ENCODE peak calls at places on chromosomes 4 and X, in five cellular contexts. One of them, this sample, is unnamed.

GRCh38 chrX:2228466-2228865 is 272.3 kb downstream of the DHRSX start:
- DNase-seq in tibial nerve: no peak
- DNase-seq in psoas muscle: no peak
- DNase-seq in upper lobe of right lung: no peak
- DNase-seq in tibial artery: no peak
- DNase-seq in this sample: no peak

GRCh38 chr4:142845293-142846070 is 619 bp downstream of the INPP4B start:
- DNase-seq in tibial artery: no peak
- DNase-seq in tibial nerve: peak
- DNase-seq in psoas muscle: peak
- DNase-seq in upper lobe of right lung: peak
- DNase-seq in this sample: no peak

GRCh38 chrX:34866636-34867035 is 76.0 kb upstream of the FAM47B start:
- DNase-seq in psoas muscle: no peak
- DNase-seq in upper lobe of right lung: no peak
- DNase-seq in tibial artery: no peak
- DNase-seq in tibial nerve: no peak
- DNase-seq in this sample: no peak

GRCh38 chrX:154402622-154403127 is 4.5 kb downstream of the RPL10 start:
- DNase-seq in tibial artery: no peak
- DNase-seq in psoas muscle: no peak
- DNase-seq in tibial nerve: no peak
- DNase-seq in upper lobe of right lung: no peak
- DNase-seq in this sample: no peak

GRCh38 chr4:26995316-26995715 is 134.7 kb downstream of the STIM2 start:
- DNase-seq in upper lobe of right lung: no peak
- DNase-seq in tibial nerve: no peak
- DNase-seq in psoas muscle: no peak
- DNase-seq in tibial artery: no peak
- DNase-seq in this sample: no peak

GRCh38 chr4:77818077-77818666 is 996 bp downstream of the CNOT6L start:
- DNase-seq in psoas muscle: peak
- DNase-seq in tibial artery: peak
- DNase-seq in tibial nerve: peak
- DNase-seq in upper lobe of right lung: peak
- DNase-seq in this sample: peak

GRCh38 chr4:181685461-181685860 is 557.7 kb upstream of the TENM3 start:
- DNase-seq in tibial nerve: no peak
- DNase-seq in psoas muscle: no peak
- DNase-seq in upper lobe of right lung: no peak
- DNase-seq in tibial artery: no peak
- DNase-seq in this sample: no peak

GRCh38 chrX:11089802-11090201 is 21.3 kb upstream of the HCCS start:
- DNase-seq in tibial nerve: no peak
- DNase-seq in upper lobe of right lung: no peak
- DNase-seq in psoas muscle: no peak
- DNase-seq in tibial artery: no peak
- DNase-seq in this sample: no peak

GRCh38 chrX:111492085-111492484 is 19.4 kb upstream of the SERTM2 start:
- DNase-seq in tibial artery: no peak
- DNase-seq in tibial nerve: no peak
- DNase-seq in psoas muscle: no peak
- DNase-seq in upper lobe of right lung: no peak
- DNase-seq in this sample: no peak

GRCh38 chr4:16505726-16506125 is 279.5 kb upstream of the TAPT1 start:
- DNase-seq in psoas muscle: no peak
- DNase-seq in tibial nerve: no peak
- DNase-seq in upper lobe of right lung: no peak
- DNase-seq in tibial artery: no peak
- DNase-seq in this sample: no peak

GRCh38 chr4:53527930-53528329 is 63.4 kb downstream of the LNX1 start:
- DNase-seq in tibial artery: no peak
- DNase-seq in tibial nerve: no peak
- DNase-seq in psoas muscle: no peak
- DNase-seq in upper lobe of right lung: no peak
- DNase-seq in this sample: no peak

GRCh38 chrX:16022580-16023170 is 100.7 kb upstream of the GRPR start:
- DNase-seq in tibial artery: no peak
- DNase-seq in upper lobe of right lung: no peak
- DNase-seq in tibial nerve: no peak
- DNase-seq in psoas muscle: no peak
- DNase-seq in this sample: no peak

GRCh38 chrX:107683124-107683895 is 55.0 kb downstream of the PRPS1 start:
- DNase-seq in upper lobe of right lung: no peak
- DNase-seq in tibial nerve: peak
- DNase-seq in tibial artery: peak
- DNase-seq in psoas muscle: peak
- DNase-seq in this sample: no peak

GRCh38 chrX:120377179-120377578 is 15.3 kb downstream of the ATP1B4 start:
- DNase-seq in psoas muscle: no peak
- DNase-seq in tibial nerve: no peak
- DNase-seq in upper lobe of right lung: no peak
- DNase-seq in tibial artery: no peak
- DNase-seq in this sample: no peak

GRCh38 chrX:2578864-2579263 is 78.1 kb upstream of the DHRSX start:
- DNase-seq in tibial artery: no peak
- DNase-seq in tibial nerve: no peak
- DNase-seq in psoas muscle: no peak
- DNase-seq in upper lobe of right lung: no peak
- DNase-seq in this sample: no peak

GRCh38 chr4:84583871-84584373 is 995 bp downstream of the CDS1 start:
- DNase-seq in upper lobe of right lung: no peak
- DNase-seq in tibial artery: no peak
- DNase-seq in tibial nerve: no peak
- DNase-seq in psoas muscle: no peak
- DNase-seq in this sample: no peak

GRCh38 chrX:109934935-109935334 is 68.0 kb upstream of the TMEM164 start:
- DNase-seq in tibial nerve: no peak
- DNase-seq in upper lobe of right lung: no peak
- DNase-seq in tibial artery: no peak
- DNase-seq in psoas muscle: no peak
- DNase-seq in this sample: no peak

GRCh38 chr4:41080964-41081363 is 133.4 kb downstream of the APBB2 start:
- DNase-seq in tibial nerve: no peak
- DNase-seq in tibial artery: no peak
- DNase-seq in upper lobe of right lung: no peak
- DNase-seq in psoas muscle: no peak
- DNase-seq in this sample: no peak

GRCh38 chrX:131068945-131069719 is 11.0 kb downstream of the ARHGAP36 start:
- DNase-seq in upper lobe of right lung: no peak
- DNase-seq in tibial nerve: no peak
- DNase-seq in psoas muscle: no peak
- DNase-seq in tibial artery: no peak
- DNase-seq in this sample: no peak

GRCh38 chrX:118802857-118803256 is 20.8 kb upstream of the ZCCHC12 start:
- DNase-seq in upper lobe of right lung: no peak
- DNase-seq in tibial artery: no peak
- DNase-seq in psoas muscle: no peak
- DNase-seq in tibial nerve: peak
- DNase-seq in this sample: no peak

GRCh38 chrX:38929966-38930421 is 128.7 kb downstream of the MID1IP1 start:
- DNase-seq in tibial nerve: no peak
- DNase-seq in tibial artery: peak
- DNase-seq in psoas muscle: peak
- DNase-seq in upper lobe of right lung: no peak
- DNase-seq in this sample: no peak

GRCh38 chr4:98469776-98470175 is 188.6 kb downstream of the TSPAN5 start:
- DNase-seq in tibial nerve: no peak
- DNase-seq in tibial artery: no peak
- DNase-seq in upper lobe of right lung: no peak
- DNase-seq in psoas muscle: no peak
- DNase-seq in this sample: no peak

GRCh38 chr4:141957416-141957815 is 321.0 kb downstream of the IL15 start:
- DNase-seq in psoas muscle: no peak
- DNase-seq in tibial nerve: no peak
- DNase-seq in upper lobe of right lung: no peak
- DNase-seq in tibial artery: no peak
- DNase-seq in this sample: no peak

GRCh38 chrX:102917801-102918200 is 19.3 kb upstream of the RAB40AL start:
- DNase-seq in tibial nerve: no peak
- DNase-seq in psoas muscle: no peak
- DNase-seq in tibial artery: no peak
- DNase-seq in upper lobe of right lung: no peak
- DNase-seq in this sample: no peak

GRCh38 chrX:117511379-117511778 is 605.2 kb downstream of the KLHL13 start:
- DNase-seq in upper lobe of right lung: no peak
- DNase-seq in tibial nerve: no peak
- DNase-seq in psoas muscle: no peak
- DNase-seq in tibial artery: no peak
- DNase-seq in this sample: no peak

GRCh38 chr4:48334900-48335384 is 6.4 kb upstream of the SLAIN2 start:
- DNase-seq in tibial artery: no peak
- DNase-seq in psoas muscle: no peak
- DNase-seq in tibial nerve: no peak
- DNase-seq in upper lobe of right lung: no peak
- DNase-seq in this sample: no peak

GRCh38 chrX:149567621-149568417 is 18.1 kb upstream of the HSFX3 start:
- DNase-seq in upper lobe of right lung: no peak
- DNase-seq in psoas muscle: no peak
- DNase-seq in tibial nerve: no peak
- DNase-seq in tibial artery: no peak
- DNase-seq in this sample: no peak

DNA sequence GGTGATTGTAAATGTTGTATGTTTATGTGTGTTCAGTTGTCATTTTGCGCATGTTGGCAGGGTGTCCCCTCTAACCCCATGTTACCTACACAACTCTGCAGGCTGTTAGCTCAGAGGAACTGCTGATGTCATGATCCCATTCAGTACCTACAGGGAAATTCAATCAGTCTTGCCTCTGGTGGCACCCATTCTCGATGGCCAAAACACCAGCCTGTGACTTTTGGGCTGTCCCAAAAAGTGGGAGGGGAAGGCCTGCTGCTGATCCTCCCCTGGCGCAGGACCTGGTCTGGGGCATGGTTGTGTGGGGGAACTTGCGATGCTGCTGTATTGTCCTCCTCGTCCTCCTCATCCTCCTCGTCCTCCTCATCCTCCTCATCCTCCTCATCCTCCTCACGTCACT is 174.5 kb downstream of the DCLK2 start:
- DNase-seq in upper lobe of right lung: no peak
- DNase-seq in psoas muscle: no peak
- DNase-seq in tibial nerve: no peak
- DNase-seq in tibial artery: no peak
- DNase-seq in this sample: no peak
- H3K27ac ChIP-seq in upper lobe of right lung: no peak
- H3K27ac ChIP-seq in psoas muscle: no peak
- H3K27ac ChIP-seq in tibial nerve: no peak
- H3K27ac ChIP-seq in tibial artery: no peak
- H3K27ac ChIP-seq in this sample: no peak

DNA sequence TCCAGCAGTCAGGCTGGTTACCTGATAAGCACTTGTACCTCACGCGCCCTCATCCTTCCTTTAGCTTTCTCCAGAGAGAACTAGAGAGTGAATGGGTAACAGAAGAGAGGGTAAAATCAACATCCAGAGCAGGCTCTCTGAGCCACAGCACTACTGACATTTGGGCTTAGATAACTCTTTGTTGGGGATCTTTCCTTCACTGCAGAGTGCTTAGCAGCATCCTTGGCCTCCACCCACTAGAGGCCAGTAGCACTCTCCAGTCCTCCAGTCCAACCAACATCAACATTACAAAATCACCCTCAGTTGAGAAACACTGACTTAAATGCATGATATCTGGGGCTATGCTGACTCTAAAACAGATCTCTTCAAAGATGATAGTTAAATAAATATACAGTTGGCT is 220.7 kb downstream of the TACR3 start:
- DNase-seq in tibial nerve: no peak
- DNase-seq in psoas muscle: no peak
- DNase-seq in tibial artery: no peak
- DNase-seq in upper lobe of right lung: no peak
- DNase-seq in this sample: no peak
- TF ChIP-seq CTCF in tibial nerve: no peak
- TF ChIP-seq CTCF in psoas muscle: no peak
- TF ChIP-seq CTCF in tibial artery: no peak
- TF ChIP-seq CTCF in upper lobe of right lung: no peak
- TF ChIP-seq CTCF in this sample: no peak

GRCh38 chr4:2792396-2792710 is 532 bp upstream of the SH3BP2 start:
- DNase-seq in tibial artery: peak
- DNase-seq in psoas muscle: no peak
- DNase-seq in upper lobe of right lung: no peak
- DNase-seq in tibial nerve: no peak
- DNase-seq in this sample: peak

GRCh38 chr4:2793920-2794706 is 1.2 kb downstream of the SH3BP2 start:
- DNase-seq in tibial artery: peak
- DNase-seq in upper lobe of right lung: peak
- DNase-seq in psoas muscle: peak
- DNase-seq in tibial nerve: no peak
- DNase-seq in this sample: peak

GRCh38 chr4:2794707-2795557 is 2.0 kb downstream of the SH3BP2 start:
- DNase-seq in psoas muscle: peak
- DNase-seq in tibial artery: peak
- DNase-seq in tibial nerve: peak
- DNase-seq in upper lobe of right lung: peak
- DNase-seq in this sample: peak

GRCh38 chr4:2792711-2793577 is at the start of gene SH3BP2:
- DNase-seq in tibial nerve: peak
- DNase-seq in psoas muscle: peak
- DNase-seq in tibial artery: peak
- DNase-seq in upper lobe of right lung: peak
- DNase-seq in this sample: peak

DNA sequence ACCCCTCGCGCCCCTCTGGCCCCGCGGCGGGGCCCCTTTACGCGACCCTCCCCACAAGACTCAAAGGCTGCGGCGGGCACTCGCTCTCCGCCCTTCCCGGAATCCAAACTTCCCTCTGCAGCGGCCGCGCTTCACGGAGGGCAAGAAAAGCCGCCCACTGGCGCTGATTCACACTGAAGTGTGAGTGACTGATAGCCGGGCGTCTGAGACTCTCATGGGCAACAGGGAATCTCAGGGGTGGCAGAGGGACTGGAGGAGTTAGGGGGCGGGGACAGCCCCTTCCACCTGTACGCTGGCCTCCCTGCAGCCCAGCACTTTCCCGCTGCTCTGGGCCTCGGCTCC is 664 bp downstream of the SH3BP2 start:
- DNase-seq in upper lobe of right lung: peak
- DNase-seq in tibial nerve: no peak
- DNase-seq in tibial artery: peak
- DNase-seq in psoas muscle: peak
- DNase-seq in this sample: peak
- H3K4me3 ChIP-seq in upper lobe of right lung: peak
- H3K4me3 ChIP-seq in tibial nerve: peak
- H3K4me3 ChIP-seq in tibial artery: peak
- H3K4me3 ChIP-seq in psoas muscle: peak
- H3K4me3 ChIP-seq in this sample: peak

GRCh38 chr4:184286346-184286745 is 68.7 kb upstream of the ENPP6 start:
- DNase-seq in upper lobe of right lung: no peak
- DNase-seq in psoas muscle: no peak
- DNase-seq in tibial artery: no peak
- DNase-seq in tibial nerve: peak
- DNase-seq in this sample: no peak

GRCh38 chr4:184292465-184292867 is 74.8 kb upstream of the ENPP6 start:
- DNase-seq in upper lobe of right lung: no peak
- DNase-seq in psoas muscle: no peak
- DNase-seq in tibial nerve: no peak
- DNase-seq in tibial artery: no peak
- DNase-seq in this sample: no peak

GRCh38 chr4:184287697-184288255 is 70.1 kb upstream of the ENPP6 start:
- DNase-seq in tibial nerve: peak
- DNase-seq in psoas muscle: no peak
- DNase-seq in tibial artery: no peak
- DNase-seq in upper lobe of right lung: no peak
- DNase-seq in this sample: no peak

GRCh38 chr4:184289179-184289535 is 71.5 kb upstream of the ENPP6 start:
- DNase-seq in upper lobe of right lung: no peak
- DNase-seq in tibial artery: no peak
- DNase-seq in psoas muscle: no peak
- DNase-seq in tibial nerve: no peak
- DNase-seq in this sample: no peak

GRCh38 chr4:184288451-184289178 is 70.9 kb upstream of the ENPP6 start:
- DNase-seq in tibial nerve: peak
- DNase-seq in upper lobe of right lung: no peak
- DNase-seq in tibial artery: no peak
- DNase-seq in psoas muscle: no peak
- DNase-seq in this sample: no peak
- H3K27ac ChIP-seq in tibial nerve: no peak
- H3K27ac ChIP-seq in upper lobe of right lung: peak
- H3K27ac ChIP-seq in tibial artery: no peak
- H3K27ac ChIP-seq in psoas muscle: peak
- H3K27ac ChIP-seq in this sample: peak